ENCODE peak calls at places on chromosomes 2 and 18, in ten cellular contexts. R is heart left ventricle; F is Caco-2; D is tibial artery; Z is CD8-positive, alpha-beta T cell; S is pancreas; M is uterus; W is psoas muscle; B is stomach; T is heart right ventricle. V is an unnamed sample.
A peak's percentile ranks its signal among the peaks of the same experiment; 100 is the strongest.

GRCh38 chr2:217947341-217948316 is 55.2 kb downstream of the TNS1 start:
- DNase-seq in R (no peak), F (peak; percentile 59), D (no peak), Z (no peak), S (peak; percentile 7), M (peak; percentile 14), W (no peak), B (peak; percentile 28), T (no peak), V (peak; percentile 69)

GRCh38 chr2:75541430-75541829 is 19.3 kb downstream of the EVA1A start:
- DNase-seq in R (no peak), F (no peak), D (no peak), Z (no peak), S (no peak), M (no peak), W (no peak), B (no peak), T (no peak), V (no peak)

GRCh38 chr2:24359701-24360049 is 661 bp downstream of the ITSN2 start:
- DNase-seq in R (peak; percentile 49), F (no peak), D (peak; percentile 53), Z (peak; percentile 39), S (peak; percentile 52), M (peak; percentile 38), W (peak; percentile 49), B (peak; percentile 52), T (peak; percentile 56), V (peak; percentile 80)

GRCh38 chr2:150485114-150485870 is 2.2 kb downstream of the RND3 start:
- DNase-seq in R (peak; percentile 86), F (peak; percentile 85), D (peak; percentile 71), Z (no peak), S (peak; percentile 87), M (peak; percentile 53), W (peak; percentile 71), B (peak; percentile 89), T (peak; percentile 75), V (peak; percentile 92)

GRCh38 chr2:208643145-208643544 is 236.6 kb downstream of the PTH2R start:
- DNase-seq in R (no peak), F (no peak), D (no peak), Z (no peak), S (no peak), M (no peak), W (no peak), B (no peak), T (no peak), V (no peak)

GRCh38 chr2:142234701-142235100 is 103.9 kb upstream of the LRP1B start:
- DNase-seq in R (no peak), F (no peak), D (no peak), Z (no peak), S (no peak), M (no peak), W (no peak), B (no peak), T (no peak), V (no peak)

GRCh38 chr18:60471652-60472051 is 99.1 kb upstream of the MC4R start:
- DNase-seq in R (no peak), F (no peak), D (no peak), Z (no peak), S (no peak), M (no peak), W (no peak), B (no peak), T (no peak), V (no peak)

GRCh38 chr2:179486969-179487752 is 222.5 kb upstream of the SESTD1 start:
- DNase-seq in R (no peak), F (no peak), D (no peak), Z (no peak), S (no peak), M (no peak), W (no peak), B (no peak), T (no peak), V (no peak)

GRCh38 chr2:1809726-1810125 is 65.4 kb upstream of the PXDN start:
- DNase-seq in R (no peak), F (no peak), D (no peak), Z (no peak), S (no peak), M (no peak), W (no peak), B (no peak), T (no peak), V (no peak)

GRCh38 chr2:20050712-20051517 is 513 bp downstream of the LAPTM4A start:
- DNase-seq in R (peak; percentile 59), F (peak; percentile 67), D (peak; percentile 48), Z (peak; percentile 20), S (peak; percentile 38), M (peak; percentile 66), W (no peak), B (peak; percentile 41), T (peak; percentile 61), V (no peak)

GRCh38 chr2:117979911-117980341 is 33.9 kb downstream of the CCDC93 start:
- DNase-seq in R (no peak), F (no peak), D (no peak), Z (no peak), S (no peak), M (no peak), W (no peak), B (no peak), T (no peak), V (no peak)

DNA sequence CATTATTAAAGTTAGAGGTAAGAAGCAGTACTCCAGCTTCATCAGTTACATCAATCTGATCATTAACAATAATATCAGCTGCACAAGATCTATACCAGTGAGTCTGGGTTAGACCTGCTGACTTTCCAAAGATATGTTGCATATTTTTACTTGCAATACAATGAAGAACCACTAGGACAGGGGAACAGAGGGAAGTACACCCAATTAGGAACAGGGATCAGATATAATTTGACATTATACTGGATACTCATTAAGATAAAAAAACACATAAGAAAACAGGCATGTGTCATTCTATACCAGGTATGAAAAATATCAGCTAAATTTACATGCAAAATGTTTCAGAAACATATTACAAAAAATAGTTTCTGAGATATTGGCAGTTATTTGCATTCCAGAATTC is 995.1 kb upstream of the DDX18 start:
- DNase-seq in R (no peak), F (no peak), D (no peak), Z (no peak), S (no peak), M (no peak), W (no peak), B (no peak), T (no peak), V (no peak)
- TF ChIP-seq CTCF in R (peak; percentile 49), F (peak; percentile 22), D (no peak), Z (no peak), S (no peak), M (no peak), W (no peak), B (no peak), T (no peak), V (no peak)

DNA sequence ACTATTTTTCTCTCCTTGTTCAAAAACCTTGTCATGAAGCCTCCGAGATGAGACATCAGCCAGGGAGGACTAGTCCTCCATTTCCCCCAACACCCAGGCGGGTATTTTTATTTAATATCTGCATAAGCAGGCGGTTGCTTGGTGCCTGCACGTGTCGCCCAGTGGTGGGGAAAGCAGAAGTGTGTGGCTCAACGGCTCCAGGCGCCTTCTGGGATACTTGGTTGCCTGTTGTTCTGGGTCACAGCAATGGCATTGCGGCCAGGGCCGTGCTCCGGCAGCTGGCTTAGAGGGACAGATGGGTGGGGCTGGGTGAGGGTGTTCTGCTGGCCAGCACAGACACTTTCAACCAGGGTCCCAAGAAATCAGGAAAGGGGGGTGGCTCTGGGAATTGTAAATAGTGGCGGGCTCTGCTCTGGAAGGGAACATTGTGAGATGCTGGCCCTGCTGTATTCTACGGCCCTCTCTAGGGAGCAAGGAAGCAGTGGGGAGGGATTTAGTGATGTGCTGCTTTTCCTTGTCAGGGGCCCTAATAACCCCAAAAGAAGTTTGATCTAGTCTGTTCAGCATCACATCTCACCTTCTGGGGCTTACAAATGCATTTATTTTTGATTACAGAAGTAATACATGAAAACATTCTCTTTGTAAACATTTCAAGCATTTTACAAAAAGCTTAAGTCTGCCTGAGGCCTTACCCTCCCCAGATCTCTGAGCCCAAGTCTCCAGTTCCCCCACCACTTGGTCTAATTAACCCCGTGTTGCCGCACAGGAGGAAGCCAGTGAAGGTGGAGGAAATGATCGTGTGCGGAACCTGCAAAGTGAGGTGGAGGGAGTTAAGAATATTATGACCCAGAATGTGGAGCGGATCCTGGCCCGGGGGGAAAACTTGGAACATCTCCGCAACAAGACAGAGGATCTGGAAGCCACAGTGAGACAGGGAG is 1.1 kb downstream of the VAMP8 start:
- DNase-seq in R (peak; percentile 62), F (no peak), D (peak; percentile 73), Z (no peak), S (peak; percentile 51), M (no peak), W (peak; percentile 64), B (peak; percentile 63), T (peak; percentile 48), V (peak; percentile 87)
- H3K4me1 ChIP-seq in R (peaks cover 22% of the 10 kb centered on the region), F (peaks cover 14% of the 10 kb centered on the region), D (no peaks in the 10 kb centered on the region), Z (peaks cover 25% of the 10 kb centered on the region), S (peaks cover 18% of the 10 kb centered on the region), M (no peaks in the 10 kb centered on the region), W (peaks cover 26% of the 10 kb centered on the region), B (peaks cover 44% of the 10 kb centered on the region), T (peaks cover 38% of the 10 kb centered on the region), V (peaks cover 55% of the 10 kb centered on the region)

GRCh38 chr2:88880441-88880953 is 189.0 kb downstream of the RPIA start:
- DNase-seq in R (no peak), F (peak; percentile 44), D (peak; percentile 36), Z (no peak), S (no peak), M (peak; percentile 16), W (no peak), B (no peak), T (peak; percentile 45), V (no peak)
- TF ChIP-seq CTCF in R (peak; percentile 72), F (peak; percentile 74), D (peak; percentile 65), Z (peak; percentile 68), S (peak; percentile 51), M (peak; percentile 42), W (peak; percentile 80), B (peak; percentile 53), T (peak; percentile 80), V (peak; percentile 76)

DNA sequence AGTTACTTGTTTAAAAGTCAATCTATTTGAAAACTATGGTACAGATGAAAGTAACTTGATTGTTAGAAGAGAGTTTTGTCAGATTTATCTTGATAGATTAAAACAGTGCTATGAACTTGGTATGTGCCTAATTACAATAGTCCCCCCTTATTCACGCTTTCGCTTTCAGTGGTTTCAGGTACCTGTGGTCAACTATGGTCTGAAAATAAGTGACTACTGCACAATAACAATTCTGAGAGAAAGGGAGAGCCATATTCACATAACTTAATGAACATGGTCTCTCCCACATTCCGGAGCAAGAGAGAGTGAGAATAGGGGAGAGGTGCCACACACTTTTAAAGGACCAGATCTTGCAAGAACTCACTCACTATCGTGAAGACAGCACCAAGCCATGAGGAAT is 13.2 kb upstream of the MAP4K4 start:
- DNase-seq in R (no peak), F (no peak), D (no peak), Z (no peak), S (no peak), M (no peak), W (no peak), B (no peak), T (no peak), V (no peak)
- H3K4me1 ChIP-seq in R (no peaks in the 10 kb centered on the region), F (peaks cover 11% of the 10 kb centered on the region), D (no peaks in the 10 kb centered on the region), Z (no peaks in the 10 kb centered on the region), S (no peaks in the 10 kb centered on the region), M (no peaks in the 10 kb centered on the region), W (no peaks in the 10 kb centered on the region), B (no peaks in the 10 kb centered on the region), T (no peaks in the 10 kb centered on the region), V (no peaks in the 10 kb centered on the region)

GRCh38 chr2:50606860-50607259 is 425.1 kb downstream of the NRXN1 start:
- DNase-seq in R (no peak), F (no peak), D (no peak), Z (no peak), S (no peak), M (no peak), W (no peak), B (no peak), T (no peak), V (no peak)
- TF ChIP-seq CTCF in R (no peak), F (peak; percentile 37), D (no peak), Z (no peak), S (no peak), M (no peak), W (no peak), B (no peak), T (peak; percentile 11), V (no peak)